ENCODE peak calls at places on chromosome 2, in six cellular contexts. E, V, F, W, I and P are unnamed samples.
A peak's percentile ranks its signal among the peaks of the same experiment; 100 is the strongest.

GRCh38 chr2:241002275-241003046 is 4.0 kb downstream of the SNED1 start:
- DNase-seq in E (no peak), V (no peak), F (no peak), W (no peak), I (no peak), P (no peak)

GRCh38 chr2:220347661-220348060 is 720.2 kb downstream of the SLC4A3 start:
- DNase-seq in E (no peak), V (no peak), F (no peak), W (no peak), I (no peak), P (no peak)

GRCh38 chr2:24559714-24560113 is 68.7 kb downstream of the NCOA1 start:
- DNase-seq in E (no peak), V (no peak), F (peak; percentile 9), W (no peak), I (no peak), P (no peak)

GRCh38 chr2:120239488-120240287 is 13.0 kb upstream of the RALB start:
- DNase-seq in E (peak; percentile 62), V (no peak), F (peak; percentile 72), W (peak; percentile 45), I (peak; percentile 79), P (no peak)

GRCh38 chr2:101842471-101842870 is 145.0 kb downstream of the MAP4K4 start:
- DNase-seq in E (no peak), V (no peak), F (no peak), W (no peak), I (no peak), P (no peak)

GRCh38 chr2:81247648-81248047 is 943.1 kb upstream of the LRRTM1 start:
- DNase-seq in E (no peak), V (no peak), F (no peak), W (no peak), I (no peak), P (no peak)

GRCh38 chr2:113083311-113083710 is 15.5 kb downstream of the IL1F10 start:
- DNase-seq in E (no peak), V (no peak), F (no peak), W (no peak), I (no peak), P (no peak)

GRCh38 chr2:20525041-20526035 is 78.5 kb downstream of the RHOB start:
- DNase-seq in E (peak; percentile 42), V (no peak), F (peak; percentile 50), W (peak; percentile 55), I (peak; percentile 70), P (no peak)

GRCh38 chr2:39511786-39512433 is 74.8 kb upstream of the MAP4K3 start:
- DNase-seq in E (no peak), V (no peak), F (no peak), W (no peak), I (no peak), P (no peak)

GRCh38 chr2:78817430-78817829 is 208.1 kb upstream of the REG3G start:
- DNase-seq in E (no peak), V (no peak), F (no peak), W (no peak), I (no peak), P (no peak)

GRCh38 chr2:178510388-178510787 is 30.1 kb downstream of the PLEKHA3 start:
- DNase-seq in E (no peak), V (no peak), F (no peak), W (no peak), I (no peak), P (no peak)

GRCh38 chr2:44939074-44940052 is 2.1 kb upstream of the SIX3 start:
- DNase-seq in E (no peak), V (no peak), F (no peak), W (no peak), I (no peak), P (no peak)

GRCh38 chr2:2187196-2187595 is 143.9 kb downstream of the MYT1L start:
- DNase-seq in E (no peak), V (no peak), F (no peak), W (no peak), I (no peak), P (no peak)

GRCh38 chr2:174574657-174575056 is 22.9 kb downstream of the WIPF1 start:
- DNase-seq in E (peak; percentile 52), V (no peak), F (no peak), W (no peak), I (no peak), P (no peak)

GRCh38 chr2:239370876-239371725 is 29.7 kb downstream of the HDAC4 start:
- DNase-seq in E (no peak), V (no peak), F (no peak), W (no peak), I (no peak), P (no peak)

GRCh38 chr2:119158563-119159347 is at the start of gene C1QL2:
- DNase-seq in E (no peak), V (no peak), F (no peak), W (peak; percentile 31), I (no peak), P (no peak)

GRCh38 chr2:215409331-215410127 is 26.3 kb downstream of the FN1 start:
- DNase-seq in E (no peak), V (no peak), F (no peak), W (no peak), I (peak; percentile 56), P (no peak)

GRCh38 chr2:43379494-43379893 is 153.1 kb upstream of the ZFP36L2 start:
- DNase-seq in E (no peak), V (no peak), F (no peak), W (no peak), I (no peak), P (no peak)

GRCh38 chr2:20609349-20609994 is 41.4 kb downstream of the HS1BP3 start:
- DNase-seq in E (peak; percentile 89), V (no peak), F (peak; percentile 58), W (no peak), I (peak; percentile 52), P (peak; percentile 19)

GRCh38 chr2:152950125-152950524 is 231.7 kb downstream of the ARL6IP6 start:
- DNase-seq in E (no peak), V (no peak), F (no peak), W (no peak), I (peak; percentile 2), P (no peak)

GRCh38 chr2:195486987-195487644 is 169.9 kb upstream of the SLC39A10 start:
- DNase-seq in E (no peak), V (peak; percentile 13), F (peak; percentile 57), W (peak; percentile 67), I (peak; percentile 82), P (no peak)

DNA sequence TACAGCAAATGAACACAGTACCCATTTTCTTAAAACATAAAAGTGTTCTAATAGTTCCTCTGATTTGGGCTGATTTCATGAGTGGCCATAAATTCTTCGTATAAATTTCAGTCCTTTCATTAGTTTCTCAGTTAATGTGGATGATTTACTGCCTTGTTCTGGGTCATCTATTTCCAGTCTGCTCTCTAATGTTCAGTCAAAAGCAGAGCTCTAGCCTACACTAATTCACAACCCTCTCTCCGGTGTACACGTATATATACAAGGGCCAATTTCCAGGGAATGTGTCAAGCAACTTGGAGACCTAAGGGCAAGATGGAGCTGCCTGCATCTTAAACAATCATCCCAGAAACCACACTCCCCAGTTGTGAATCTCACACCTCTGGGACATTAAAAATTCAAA is 281.0 kb downstream of the STK39 start:
- DNase-seq in E (no peak), V (no peak), F (no peak), W (no peak), I (no peak), P (no peak)
- H3K4me3 ChIP-seq in E (no peak overlapping the region), V (no peak overlapping the region), F (no peak overlapping the region), W (no peak overlapping the region), I (no peak overlapping the region), P (no peak overlapping the region)

GRCh38 chr2:60657673-60658072 is 98.4 kb upstream of the PAPOLG start:
- DNase-seq in E (no peak), V (no peak), F (no peak), W (no peak), I (no peak), P (no peak)

GRCh38 chr2:60661073-60661738 is 94.9 kb upstream of the PAPOLG start:
- DNase-seq in E (no peak), V (no peak), F (no peak), W (no peak), I (no peak), P (no peak)

DNA sequence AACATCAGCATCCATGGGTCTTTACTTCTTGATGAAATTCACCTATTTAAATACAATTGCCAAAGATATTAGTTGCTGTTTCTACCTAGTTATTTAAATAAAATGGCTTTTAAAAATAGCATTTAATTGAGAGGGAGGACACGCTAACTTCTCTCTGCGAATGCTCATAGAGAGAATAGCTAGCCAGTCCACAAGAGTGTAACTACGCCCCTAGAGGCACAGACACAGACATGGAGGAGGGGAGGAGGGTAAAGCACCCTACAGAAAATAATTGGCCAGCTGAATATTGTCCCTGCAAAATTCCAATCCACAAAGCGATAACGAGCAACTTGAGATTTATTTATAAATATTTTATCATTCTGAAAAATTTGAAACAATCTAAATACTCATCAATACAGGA is 97.0 kb upstream of the PAPOLG start:
- DNase-seq in E (no peak), V (no peak), F (no peak), W (no peak), I (no peak), P (no peak)
- TF ChIP-seq CTCF in E (no peak), V (no peak), F (no peak), W (no peak), I (peak; percentile 24), P (no peak)

DNA sequence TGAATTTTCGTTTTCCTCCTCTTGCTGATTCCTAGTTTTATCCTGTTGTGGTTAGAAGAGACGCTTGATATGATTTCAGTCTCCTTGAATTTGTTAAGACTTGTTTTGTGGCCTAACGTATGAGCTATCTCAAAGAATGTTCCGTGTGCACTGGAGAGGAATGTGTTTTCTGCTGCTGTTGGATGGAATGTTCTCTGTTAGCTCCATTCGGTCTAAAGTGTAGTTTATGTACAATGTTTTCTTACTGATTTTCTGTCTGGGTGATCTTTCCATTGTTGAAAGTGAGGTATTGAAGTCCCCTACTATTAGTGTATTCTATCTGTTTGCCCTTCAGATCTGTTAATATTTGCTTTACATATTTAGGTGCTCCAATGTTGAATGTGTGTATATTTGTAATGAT is 25.9 kb downstream of the COLEC11 start:
- DNase-seq in E (no peak), V (peak; percentile 29), F (no peak), W (no peak), I (peak; percentile 58), P (no peak)
- H3K4me3 ChIP-seq in E (no peak overlapping the region), V (no peak overlapping the region), F (no peak overlapping the region), W (no peak overlapping the region), I (no peak overlapping the region), P (no peak overlapping the region)

DNA sequence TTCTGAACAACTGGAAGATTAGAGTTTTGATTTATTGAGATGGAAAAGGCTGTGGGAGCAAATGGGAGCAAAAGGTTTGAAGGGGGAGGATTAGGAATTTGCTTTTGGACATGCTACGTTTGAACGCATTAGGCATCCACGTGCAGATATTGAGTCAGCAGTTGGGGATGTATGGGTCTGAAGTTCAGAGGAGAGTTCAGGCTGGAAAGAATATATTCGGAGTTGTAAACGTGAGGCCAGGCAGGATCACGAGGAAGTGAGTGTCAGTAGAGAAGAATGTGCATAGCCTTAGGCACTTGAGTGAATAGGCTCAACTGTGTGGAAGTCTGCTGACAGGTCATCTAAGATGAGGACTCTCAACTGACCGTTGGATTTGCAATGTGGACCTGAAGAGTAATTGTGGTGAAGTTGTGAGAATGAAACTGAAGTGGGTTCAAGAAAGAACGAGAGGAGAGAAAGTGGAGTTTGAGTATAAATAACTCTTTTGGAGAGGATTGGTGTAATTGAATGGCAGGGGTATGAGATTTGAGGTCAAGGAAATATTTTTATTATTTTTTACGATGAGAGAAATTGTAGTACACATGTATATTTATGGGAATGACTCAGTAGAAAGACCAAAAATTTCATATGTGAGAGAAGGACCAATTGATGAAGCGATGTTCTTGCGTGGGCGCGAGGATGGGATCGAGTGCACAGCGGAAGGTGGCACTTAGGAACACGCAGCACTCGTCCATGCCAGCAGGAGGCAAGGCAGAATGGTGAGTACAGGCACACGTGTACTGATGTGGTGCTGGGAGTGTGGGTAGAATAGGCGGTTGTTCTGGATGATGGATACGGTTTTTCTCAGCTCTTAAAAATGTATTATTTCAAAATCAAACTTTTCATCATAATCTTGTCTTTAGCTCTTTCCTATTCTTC is 40.5 kb upstream of the POLE4 start:
- DNase-seq in E (no peak), V (peak; percentile 71), F (peak; percentile 89), W (peak; percentile 42), I (peak; percentile 55), P (peak; percentile 65)
- TF ChIP-seq CTCF in E (no peak), V (no peak), F (no peak), W (no peak), I (peak; percentile 18), P (no peak)